ENCODE peak calls at places on chromosomes 2 and 18, in seven cellular contexts. R, Z, W, F, H, U and P are unnamed samples. For H3K4me1, the result is how much of the 10 kb centered on the place peaks cover.

GRCh38 chr2:85766214-85766613 is 12.4 kb downstream of the ATOH8 start:
- DNase-seq in R (no peak), Z (no peak), W (no peak), F (no peak), H (no peak), U (no peak), P (no peak)

GRCh38 chr2:190369635-190370034 is 26.2 kb downstream of the INPP1 start:
- DNase-seq in R (no peak), Z (no peak), W (no peak), F (no peak), H (no peak), U (no peak), P (no peak)

GRCh38 chr18:58229162-58229561 is 185.1 kb downstream of the NEDD4L start:
- DNase-seq in R (no peak), Z (no peak), W (no peak), F (no peak), H (no peak), U (no peak), P (no peak)

GRCh38 chr2:7670905-7671304 is 753.7 kb downstream of the RNF144A start:
- DNase-seq in R (no peak), Z (no peak), W (no peak), F (no peak), H (no peak), U (no peak), P (no peak)

GRCh38 chr18:29309352-29309751 is 1132.4 kb upstream of the CDH2 start:
- DNase-seq in R (no peak), Z (no peak), W (no peak), F (no peak), H (no peak), U (no peak), P (no peak)

GRCh38 chr2:20578895-20579825 is 71.7 kb downstream of the HS1BP3 start:
- DNase-seq in R (no peak), Z (peak), W (no peak), F (peak), H (no peak), U (peak), P (peak)

GRCh38 chr2:217467331-217467730 is 535.5 kb downstream of the TNS1 start:
- DNase-seq in R (no peak), Z (peak), W (no peak), F (no peak), H (no peak), U (no peak), P (no peak)

GRCh38 chr2:229634574-229635185 is 79.7 kb downstream of the DNER start:
- DNase-seq in R (no peak), Z (no peak), W (no peak), F (no peak), H (no peak), U (no peak), P (no peak)

GRCh38 chr2:231461516-231461971 is 2.7 kb downstream of the NCL start:
- DNase-seq in R (no peak), Z (no peak), W (no peak), F (peak), H (no peak), U (peak), P (no peak)
- H3K4me1 ChIP-seq in R (under half), Z (under half), W (half or more), F (under half), H (under half), U (under half), P (under half)

GRCh38 chr2:158825021-158825420 is 29.9 kb downstream of the DAPL1 start:
- DNase-seq in R (no peak), Z (no peak), W (no peak), F (no peak), H (no peak), U (no peak), P (no peak)
- H3K27ac ChIP-seq in R (no peak), Z (no peak), W (no peak), F (no peak), H (no peak), U (no peak), P (no peak)

GRCh38 chr2:10016001-10016801 is 27.1 kb upstream of the KLF11 start:
- DNase-seq in R (no peak), Z (no peak), W (no peak), F (peak), H (no peak), U (peak), P (no peak)

GRCh38 chr2:10009271-10009810 is 34.0 kb upstream of the KLF11 start:
- DNase-seq in R (no peak), Z (no peak), W (no peak), F (peak), H (no peak), U (peak), P (no peak)

GRCh38 chr2:10009811-10010781 is 33.3 kb upstream of the KLF11 start:
- DNase-seq in R (no peak), Z (peak), W (no peak), F (peak), H (no peak), U (peak), P (peak)

GRCh38 chr2:10014418-10015190 is 28.7 kb upstream of the KLF11 start:
- DNase-seq in R (no peak), Z (no peak), W (no peak), F (peak), H (no peak), U (peak), P (no peak)

DNA sequence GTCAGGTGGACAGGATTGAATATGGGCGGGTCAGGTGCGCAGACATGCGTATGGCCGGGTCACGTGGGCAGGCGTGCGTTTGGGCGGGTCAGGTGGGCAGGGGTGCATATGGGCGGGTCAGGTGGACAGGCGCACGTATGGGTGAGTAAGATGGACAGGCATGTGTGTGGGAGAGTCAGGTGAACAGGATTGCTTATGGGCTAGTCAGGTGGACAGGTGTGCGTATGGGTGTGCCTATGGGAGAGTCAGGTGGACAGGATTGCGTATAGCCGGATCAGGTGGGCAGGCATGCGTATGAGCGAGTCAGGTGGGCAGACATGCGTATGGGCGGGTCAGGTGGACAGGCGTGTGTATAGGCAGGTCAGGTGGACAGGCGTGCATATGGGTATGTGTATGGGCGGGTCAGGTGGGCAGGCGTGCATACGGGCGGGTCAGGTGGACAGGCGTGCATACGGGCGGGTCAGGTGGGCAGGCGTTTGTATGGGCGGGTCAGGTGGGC is 30.3 kb upstream of the KLF11 start:
- DNase-seq in R (no peak), Z (no peak), W (no peak), F (peak), H (no peak), U (peak), P (no peak)
- H3K4me3 ChIP-seq in R (no peak), Z (no peak), W (no peak), F (no peak), H (no peak), U (no peak), P (no peak)

GRCh38 chr2:48883661-48884060 is 128.1 kb upstream of the LHCGR start:
- DNase-seq in R (no peak), Z (no peak), W (no peak), F (no peak), H (no peak), U (no peak), P (no peak)
- H3K4me1 ChIP-seq in R (under half), Z (under half), W (under half), F (under half), H (under half), U (under half), P (under half)